ENCODE peak calls at places on chromosomes 12 and 14, in seven cellular contexts. K, J, H, T, B, Y and X are unnamed samples.

GRCh38 chr12:121939992-121940766 is 21.8 kb downstream of the CFAP251 start:
- DNase-seq in K (no peak), J (no peak), H (no peak), T (no peak), B (no peak), Y (no peak), X (no peak)

GRCh38 chr12:6827437-6827894 is 741 bp upstream of the P3H3 start:
- DNase-seq in K (no peak), J (no peak), H (peak; percentile 87), T (no peak), B (peak; percentile 86), Y (peak; percentile 73), X (peak; percentile 80)

GRCh38 chr14:98182385-98183055 is 1089.5 kb downstream of the BCL11B start:
- DNase-seq in K (no peak), J (no peak), H (peak; percentile 19), T (no peak), B (no peak), Y (no peak), X (peak; percentile 71)

GRCh38 chr14:95140060-95140858 is 17.1 kb downstream of the DICER1 start:
- DNase-seq in K (no peak), J (peak; percentile 28), H (peak; percentile 65), T (no peak), B (no peak), Y (peak; percentile 54), X (peak; percentile 85)

GRCh38 chr12:28709996-28710685 is 438.9 kb upstream of the FAR2 start:
- DNase-seq in K (no peak), J (no peak), H (no peak), T (no peak), B (no peak), Y (peak; percentile 6), X (no peak)

GRCh38 chr12:96375173-96375572 is 25.1 kb downstream of the CDK17 start:
- DNase-seq in K (no peak), J (no peak), H (no peak), T (no peak), B (no peak), Y (no peak), X (no peak)

GRCh38 chr14:99703381-99703780 is 19.3 kb downstream of the CYP46A1 start:
- DNase-seq in K (no peak), J (no peak), H (no peak), T (no peak), B (no peak), Y (no peak), X (no peak)

GRCh38 chr14:72559669-72560068 is 334.2 kb downstream of the DPF3 start:
- DNase-seq in K (no peak), J (no peak), H (peak; percentile 40), T (no peak), B (peak; percentile 55), Y (no peak), X (peak; percentile 18)

GRCh38 chr12:10212623-10213131 is at the start of gene GABARAPL1:
- DNase-seq in K (peak; percentile 69), J (peak; percentile 69), H (peak; percentile 79), T (peak; percentile 41), B (peak; percentile 93), Y (peak; percentile 91), X (peak; percentile 82)

GRCh38 chr12:73863541-73863940 is 674.1 kb upstream of the ATXN7L3B start:
- DNase-seq in K (no peak), J (no peak), H (peak; percentile 64), T (no peak), B (no peak), Y (no peak), X (peak; percentile 82)

GRCh38 chr12:102479099-102479887 is 1.1 kb downstream of the IGF1 start:
- DNase-seq in K (no peak), J (no peak), H (no peak), T (no peak), B (peak; percentile 42), Y (no peak), X (peak; percentile 19)